ENCODE peak calls at places on chromosomes 1 and 21, in nine cellular contexts. One of them, this sample, is unnamed. For H3K4me1, the result is how much of the 10 kb centered on the place peaks cover.

GRCh38 chr1:163346326-163346870 is 24.6 kb downstream of the NUF2 start:
- DNase-seq in DND-41: no peak
- DNase-seq in uterus: no peak
- DNase-seq in fibroblast of lung: no peak
- DNase-seq in suprapubic skin: no peak
- DNase-seq in hepatocyte: no peak
- DNase-seq in lung: no peak
- DNase-seq in CD8-positive, alpha-beta T cell: no peak
- DNase-seq in stomach: no peak
- DNase-seq in this sample: no peak

GRCh38 chr1:205744403-205744802 is 5.6 kb downstream of the NUCKS1 start:
- DNase-seq in lung: no peak
- DNase-seq in CD8-positive, alpha-beta T cell: no peak
- DNase-seq in hepatocyte: no peak
- DNase-seq in suprapubic skin: no peak
- DNase-seq in fibroblast of lung: no peak
- DNase-seq in uterus: no peak
- DNase-seq in DND-41: no peak
- DNase-seq in stomach: no peak
- DNase-seq in this sample: no peak

GRCh38 chr1:7269525-7269924 is 484.3 kb downstream of the CAMTA1 start:
- DNase-seq in fibroblast of lung: no peak
- DNase-seq in CD8-positive, alpha-beta T cell: no peak
- DNase-seq in suprapubic skin: no peak
- DNase-seq in stomach: no peak
- DNase-seq in lung: no peak
- DNase-seq in DND-41: no peak
- DNase-seq in hepatocyte: no peak
- DNase-seq in uterus: no peak
- DNase-seq in this sample: no peak

GRCh38 chr21:43892984-43893535 is 28.0 kb downstream of the AGPAT3 start:
- DNase-seq in CD8-positive, alpha-beta T cell: no peak
- DNase-seq in uterus: no peak
- DNase-seq in lung: no peak
- DNase-seq in hepatocyte: no peak
- DNase-seq in suprapubic skin: no peak
- DNase-seq in fibroblast of lung: no peak
- DNase-seq in stomach: no peak
- DNase-seq in DND-41: no peak
- DNase-seq in this sample: no peak

GRCh38 chr1:90713741-90714509 is 3.2 kb downstream of the BARHL2 start:
- DNase-seq in uterus: no peak
- DNase-seq in hepatocyte: no peak
- DNase-seq in fibroblast of lung: no peak
- DNase-seq in suprapubic skin: no peak
- DNase-seq in DND-41: no peak
- DNase-seq in CD8-positive, alpha-beta T cell: no peak
- DNase-seq in stomach: no peak
- DNase-seq in lung: no peak
- DNase-seq in this sample: no peak

GRCh38 chr1:60386259-60386658 is 312.7 kb upstream of the C1orf87 start:
- DNase-seq in DND-41: no peak
- DNase-seq in suprapubic skin: no peak
- DNase-seq in hepatocyte: no peak
- DNase-seq in lung: no peak
- DNase-seq in uterus: no peak
- DNase-seq in stomach: no peak
- DNase-seq in fibroblast of lung: no peak
- DNase-seq in CD8-positive, alpha-beta T cell: no peak
- DNase-seq in this sample: no peak

GRCh38 chr1:89605692-89606091 is 27.2 kb upstream of the LRRC8C start:
- DNase-seq in fibroblast of lung: peak
- DNase-seq in CD8-positive, alpha-beta T cell: no peak
- DNase-seq in DND-41: no peak
- DNase-seq in lung: no peak
- DNase-seq in suprapubic skin: no peak
- DNase-seq in hepatocyte: no peak
- DNase-seq in uterus: no peak
- DNase-seq in stomach: no peak
- DNase-seq in this sample: no peak

GRCh38 chr1:167618789-167619188 is 11.2 kb upstream of the RCSD1 start:
- DNase-seq in DND-41: no peak
- DNase-seq in stomach: no peak
- DNase-seq in hepatocyte: no peak
- DNase-seq in suprapubic skin: no peak
- DNase-seq in fibroblast of lung: no peak
- DNase-seq in uterus: no peak
- DNase-seq in CD8-positive, alpha-beta T cell: no peak
- DNase-seq in lung: no peak
- DNase-seq in this sample: no peak

GRCh38 chr1:92536593-92537332 is 50.0 kb upstream of the GFI1 start:
- DNase-seq in DND-41: peak
- DNase-seq in stomach: no peak
- DNase-seq in lung: no peak
- DNase-seq in hepatocyte: peak
- DNase-seq in uterus: no peak
- DNase-seq in fibroblast of lung: peak
- DNase-seq in suprapubic skin: no peak
- DNase-seq in CD8-positive, alpha-beta T cell: no peak
- DNase-seq in this sample: no peak

GRCh38 chr1:29711582-29712274 is 475.4 kb downstream of the PTPRU start:
- DNase-seq in DND-41: no peak
- DNase-seq in suprapubic skin: no peak
- DNase-seq in lung: no peak
- DNase-seq in hepatocyte: no peak
- DNase-seq in fibroblast of lung: peak
- DNase-seq in CD8-positive, alpha-beta T cell: no peak
- DNase-seq in uterus: no peak
- DNase-seq in stomach: no peak
- DNase-seq in this sample: no peak

GRCh38 chr1:217275617-217276398 is 355.1 kb downstream of the GPATCH2 start:
- DNase-seq in fibroblast of lung: peak
- DNase-seq in hepatocyte: no peak
- DNase-seq in DND-41: no peak
- DNase-seq in uterus: no peak
- DNase-seq in stomach: no peak
- DNase-seq in CD8-positive, alpha-beta T cell: no peak
- DNase-seq in lung: no peak
- DNase-seq in suprapubic skin: no peak
- DNase-seq in this sample: no peak

GRCh38 chr1:47703981-47704596 is 266.2 kb downstream of the FOXD2 start:
- DNase-seq in DND-41: no peak
- DNase-seq in CD8-positive, alpha-beta T cell: no peak
- DNase-seq in fibroblast of lung: peak
- DNase-seq in stomach: no peak
- DNase-seq in hepatocyte: no peak
- DNase-seq in lung: no peak
- DNase-seq in suprapubic skin: no peak
- DNase-seq in uterus: no peak
- DNase-seq in this sample: no peak

GRCh38 chr1:172653015-172653709 is 5.7 kb upstream of the FASLG start:
- DNase-seq in suprapubic skin: no peak
- DNase-seq in DND-41: peak
- DNase-seq in uterus: no peak
- DNase-seq in lung: no peak
- DNase-seq in CD8-positive, alpha-beta T cell: no peak
- DNase-seq in fibroblast of lung: peak
- DNase-seq in hepatocyte: no peak
- DNase-seq in stomach: no peak
- DNase-seq in this sample: no peak

GRCh38 chr1:71788113-71788512 is 494.2 kb downstream of the NEGR1 start:
- DNase-seq in uterus: no peak
- DNase-seq in suprapubic skin: no peak
- DNase-seq in hepatocyte: no peak
- DNase-seq in lung: no peak
- DNase-seq in CD8-positive, alpha-beta T cell: no peak
- DNase-seq in fibroblast of lung: no peak
- DNase-seq in DND-41: no peak
- DNase-seq in stomach: no peak
- DNase-seq in this sample: no peak

GRCh38 chr1:162854245-162854860 is 6.6 kb downstream of the CCDC190 start:
- DNase-seq in suprapubic skin: no peak
- DNase-seq in hepatocyte: peak
- DNase-seq in CD8-positive, alpha-beta T cell: peak
- DNase-seq in lung: peak
- DNase-seq in uterus: peak
- DNase-seq in fibroblast of lung: peak
- DNase-seq in stomach: peak
- DNase-seq in DND-41: peak
- DNase-seq in this sample: peak

GRCh38 chr21:35178812-35179211 is 129.7 kb upstream of the RUNX1 start:
- DNase-seq in DND-41: no peak
- DNase-seq in fibroblast of lung: peak
- DNase-seq in uterus: no peak
- DNase-seq in lung: no peak
- DNase-seq in suprapubic skin: no peak
- DNase-seq in hepatocyte: no peak
- DNase-seq in CD8-positive, alpha-beta T cell: no peak
- DNase-seq in stomach: no peak
- DNase-seq in this sample: no peak

GRCh38 chr1:169945171-169945570 is 51.5 kb upstream of the SCYL3 start:
- DNase-seq in hepatocyte: no peak
- DNase-seq in CD8-positive, alpha-beta T cell: no peak
- DNase-seq in stomach: no peak
- DNase-seq in fibroblast of lung: no peak
- DNase-seq in uterus: peak
- DNase-seq in DND-41: no peak
- DNase-seq in lung: no peak
- DNase-seq in suprapubic skin: no peak
- DNase-seq in this sample: no peak

GRCh38 chr1:154222518-154222917 is 1.8 kb downstream of the UBAP2L start:
- DNase-seq in hepatocyte: no peak
- DNase-seq in stomach: no peak
- DNase-seq in lung: no peak
- DNase-seq in fibroblast of lung: no peak
- DNase-seq in suprapubic skin: no peak
- DNase-seq in CD8-positive, alpha-beta T cell: no peak
- DNase-seq in DND-41: no peak
- DNase-seq in uterus: no peak
- DNase-seq in this sample: no peak

GRCh38 chr1:154220071-154220969 is at the start of gene UBAP2L:
- DNase-seq in lung: peak
- DNase-seq in CD8-positive, alpha-beta T cell: peak
- DNase-seq in stomach: peak
- DNase-seq in DND-41: peak
- DNase-seq in uterus: peak
- DNase-seq in suprapubic skin: peak
- DNase-seq in hepatocyte: peak
- DNase-seq in fibroblast of lung: peak
- DNase-seq in this sample: peak

GRCh38 chr1:154222918-154223317 is 2.2 kb downstream of the UBAP2L start:
- DNase-seq in lung: no peak
- DNase-seq in suprapubic skin: no peak
- DNase-seq in uterus: no peak
- DNase-seq in CD8-positive, alpha-beta T cell: no peak
- DNase-seq in stomach: no peak
- DNase-seq in hepatocyte: no peak
- DNase-seq in DND-41: no peak
- DNase-seq in fibroblast of lung: no peak
- DNase-seq in this sample: no peak

GRCh38 chr1:154220970-154221814 is 437 bp downstream of the UBAP2L start:
- DNase-seq in suprapubic skin: peak
- DNase-seq in CD8-positive, alpha-beta T cell: peak
- DNase-seq in stomach: peak
- DNase-seq in uterus: peak
- DNase-seq in hepatocyte: peak
- DNase-seq in lung: peak
- DNase-seq in fibroblast of lung: peak
- DNase-seq in DND-41: peak
- DNase-seq in this sample: peak

DNA sequence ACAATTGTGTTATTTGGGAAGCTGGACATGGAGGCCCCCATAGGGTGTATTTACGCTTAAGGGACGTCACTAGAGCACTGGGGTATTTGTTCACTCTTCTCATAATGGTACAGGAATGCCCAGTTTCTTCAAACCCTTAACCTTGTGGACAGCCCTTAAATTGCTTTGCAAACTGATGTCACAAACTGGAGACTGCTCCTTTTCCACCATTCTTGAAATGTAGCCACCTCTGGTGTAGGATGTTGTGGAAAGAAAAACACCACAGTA is 993 bp downstream of the UBAP2L start:
- DNase-seq in uterus: no peak
- DNase-seq in lung: no peak
- DNase-seq in DND-41: no peak
- DNase-seq in hepatocyte: peak
- DNase-seq in stomach: no peak
- DNase-seq in suprapubic skin: no peak
- DNase-seq in CD8-positive, alpha-beta T cell: no peak
- DNase-seq in fibroblast of lung: peak
- DNase-seq in this sample: no peak
- H3K4me1 ChIP-seq in uterus: under half
- H3K4me1 ChIP-seq in lung: under half
- H3K4me1 ChIP-seq in DND-41: half or more
- H3K4me1 ChIP-seq in hepatocyte: under half
- H3K4me1 ChIP-seq in stomach: half or more
- H3K4me1 ChIP-seq in suprapubic skin: half or more
- H3K4me1 ChIP-seq in CD8-positive, alpha-beta T cell: half or more
- H3K4me1 ChIP-seq in fibroblast of lung: under half
- H3K4me1 ChIP-seq in this sample: under half

DNA sequence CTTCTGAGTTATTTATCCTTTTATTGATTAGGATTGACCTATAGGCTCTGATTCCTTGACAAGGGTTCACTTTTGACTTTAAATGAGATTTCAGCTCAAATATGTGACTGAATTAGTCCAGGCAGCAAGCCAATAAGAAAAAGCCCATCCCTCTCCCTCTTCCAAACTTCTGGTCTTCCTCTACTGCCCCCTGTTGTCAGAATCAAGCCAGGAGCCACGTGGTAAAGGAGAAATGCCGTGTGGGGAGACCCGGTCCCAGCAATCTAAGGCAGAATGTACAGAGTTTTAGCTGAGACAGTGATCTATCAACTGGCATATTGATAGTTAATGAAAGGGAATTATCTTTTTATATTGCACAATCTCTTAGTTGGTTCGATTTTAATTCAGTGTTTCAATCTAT is 5.2 kb downstream of the ADAMTS5 start:
- DNase-seq in stomach: no peak
- DNase-seq in suprapubic skin: no peak
- DNase-seq in fibroblast of lung: no peak
- DNase-seq in uterus: peak
- DNase-seq in CD8-positive, alpha-beta T cell: no peak
- DNase-seq in DND-41: no peak
- DNase-seq in lung: no peak
- DNase-seq in hepatocyte: no peak
- DNase-seq in this sample: peak
- H3K4me3 ChIP-seq in stomach: no peak
- H3K4me3 ChIP-seq in suprapubic skin: peak
- H3K4me3 ChIP-seq in fibroblast of lung: no peak
- H3K4me3 ChIP-seq in uterus: no peak
- H3K4me3 ChIP-seq in CD8-positive, alpha-beta T cell: no peak
- H3K4me3 ChIP-seq in DND-41: no peak
- H3K4me3 ChIP-seq in lung: no peak
- H3K4me3 ChIP-seq in hepatocyte: no peak
- H3K4me3 ChIP-seq in this sample: no peak

GRCh38 chr1:41902669-41903068 is 16.1 kb downstream of the HIVEP3 start:
- DNase-seq in suprapubic skin: no peak
- DNase-seq in uterus: no peak
- DNase-seq in hepatocyte: no peak
- DNase-seq in fibroblast of lung: no peak
- DNase-seq in DND-41: no peak
- DNase-seq in stomach: no peak
- DNase-seq in CD8-positive, alpha-beta T cell: no peak
- DNase-seq in lung: no peak
- DNase-seq in this sample: no peak
- H3K4me1 ChIP-seq in suprapubic skin: under half
- H3K4me1 ChIP-seq in uterus: under half
- H3K4me1 ChIP-seq in hepatocyte: under half
- H3K4me1 ChIP-seq in fibroblast of lung: under half
- H3K4me1 ChIP-seq in DND-41: half or more
- H3K4me1 ChIP-seq in stomach: under half
- H3K4me1 ChIP-seq in CD8-positive, alpha-beta T cell: under half
- H3K4me1 ChIP-seq in lung: under half
- H3K4me1 ChIP-seq in this sample: under half

GRCh38 chr1:85307987-85308836 is 31.8 kb upstream of the BCL10 start:
- DNase-seq in uterus: peak
- DNase-seq in lung: peak
- DNase-seq in suprapubic skin: peak
- DNase-seq in fibroblast of lung: peak
- DNase-seq in CD8-positive, alpha-beta T cell: peak
- DNase-seq in hepatocyte: peak
- DNase-seq in DND-41: peak
- DNase-seq in stomach: peak
- DNase-seq in this sample: peak
- H3K4me3 ChIP-seq in uterus: no peak
- H3K4me3 ChIP-seq in lung: no peak
- H3K4me3 ChIP-seq in suprapubic skin: no peak
- H3K4me3 ChIP-seq in fibroblast of lung: no peak
- H3K4me3 ChIP-seq in CD8-positive, alpha-beta T cell: no peak
- H3K4me3 ChIP-seq in hepatocyte: no peak
- H3K4me3 ChIP-seq in DND-41: no peak
- H3K4me3 ChIP-seq in stomach: no peak
- H3K4me3 ChIP-seq in this sample: no peak